ENCODE peak calls at places on chromosomes 11 and 22, in four cellular contexts. W is AG04449, U is nephron progenitor cell, P is AG10803. F is an unnamed sample.

GRCh38 chr22:38419121-38419863 is 35.7 kb downstream of the KCNJ4 start:
- DNase-seq in W (no peak), U (no peak), P (no peak), F (no peak)

GRCh38 chr11:42410251-42410956 is 901.4 kb upstream of the API5 start:
- DNase-seq in W (peak; percentile 4), U (no peak), P (no peak), F (no peak)

GRCh38 chr22:29291215-29291614 is 15.2 kb upstream of the GAS2L1 start:
- DNase-seq in U (no peak), P (no peak), W (no peak), F (no peak)

GRCh38 chr11:45110562-45110961 is 35.9 kb upstream of the PRDM11 start:
- DNase-seq in P (peak; percentile 75), U (peak; percentile 51), W (no peak), F (peak; percentile 43)

GRCh38 chr11:100827934-100828661 is 141.0 kb downstream of the ARHGAP42 start:
- DNase-seq in W (peak; percentile 9), U (peak; percentile 10), P (no peak), F (no peak)

GRCh38 chr11:67606150-67606476 is 623 bp upstream of the NDUFV1 start:
- DNase-seq in U (no peak), W (no peak), P (peak; percentile 35), F (no peak)

GRCh38 chr11:115377882-115378296 is 126.3 kb downstream of the CADM1 start:
- DNase-seq in P (no peak), U (no peak), W (no peak), F (no peak)

GRCh38 chr22:50297510-50298265 is 9.8 kb downstream of the PLXNB2 start:
- DNase-seq in P (no peak), W (no peak), U (no peak), F (no peak)

GRCh38 chr22:26570864-26571525 is 18.9 kb downstream of the TPST2 start:
- DNase-seq in P (no peak), U (no peak), W (no peak), F (no peak)

GRCh38 chr11:43573873-43574272 is 106.7 kb upstream of the HSD17B12 start:
- DNase-seq in U (no peak), P (no peak), W (no peak), F (no peak)

GRCh38 chr11:115527534-115528125 is 23.4 kb upstream of the CADM1 start:
- DNase-seq in P (no peak), W (no peak), U (no peak), F (no peak)

GRCh38 chr22:29799217-29799680 is 32.1 kb downstream of the UQCR10 start:
- DNase-seq in U (no peak), W (peak; percentile 72), P (peak; percentile 99), F (peak; percentile 94)

GRCh38 chr11:33668468-33668825 is 32.2 kb downstream of the C11orf91 start:
- DNase-seq in P (no peak), U (no peak), W (no peak), F (no peak)

GRCh38 chr11:75505966-75506692 is 19.6 kb downstream of the GDPD5 start:
- DNase-seq in U (no peak), W (no peak), P (no peak), F (no peak)

GRCh38 chr11:130897262-130898182 is 18.8 kb downstream of the SNX19 start:
- DNase-seq in U (no peak), P (peak; percentile 98), W (peak; percentile 94), F (peak; percentile 93)

GRCh38 chr11:36008576-36008975 is 64.7 kb downstream of the LDLRAD3 start:
- DNase-seq in U (no peak), P (no peak), W (no peak), F (no peak)

GRCh38 chr22:35467788-35468187 is 67.8 kb downstream of the MCM5 start:
- DNase-seq in P (peak; percentile 53), U (peak; percentile 20), W (no peak), F (no peak)

GRCh38 chr11:65630215-65630614 is 7.7 kb upstream of the SIPA1 start:
- DNase-seq in U (no peak), P (no peak), W (no peak), F (no peak)

GRCh38 chr11:131534611-131535010 is 164.2 kb downstream of the NTM start:
- DNase-seq in W (no peak), P (no peak), U (no peak), F (no peak)

GRCh38 chr11:63536669-63537292 is at the start of gene PLAAT4:
- DNase-seq in W (no peak), P (peak; percentile 57), U (no peak), F (peak; percentile 30)

GRCh38 chr11:17405232-17406005 is 17.0 kb upstream of the KCNJ11 start:
- DNase-seq in W (no peak), P (peak; percentile 70), U (peak; percentile 37), F (peak; percentile 14)

GRCh38 chr22:28105988-28106387 is 186.9 kb upstream of the PITPNB start:
- DNase-seq in P (no peak), W (no peak), U (peak; percentile 11), F (no peak)

GRCh38 chr11:20551096-20551495 is 48.3 kb upstream of the SLC6A5 start:
- DNase-seq in U (no peak), P (no peak), W (no peak), F (no peak)

GRCh38 chr22:24535348-24535747 is 19.6 kb downstream of the GUCD1 start:
- DNase-seq in W (no peak), P (no peak), U (no peak), F (no peak)

GRCh38 chr11:92886243-92886905 is 83.1 kb upstream of the MTNR1B start:
- DNase-seq in U (peak; percentile 57), W (peak; percentile 16), P (peak; percentile 42), F (no peak)

GRCh38 chr11:130829801-130830562 is 86.3 kb downstream of the SNX19 start:
- DNase-seq in U (no peak), W (no peak), P (peak; percentile 47), F (no peak)

GRCh38 chr11:438101-438844 is 3.5 kb downstream of the ANO9 start:
- DNase-seq in W (no peak), P (no peak), U (no peak), F (no peak)

GRCh38 chr11:117459979-117460300 is 132.3 kb downstream of the CEP164 start:
- DNase-seq in W (no peak), U (no peak), P (no peak), F (no peak)

GRCh38 chr11:81658722-81659121 is 1074.9 kb downstream of the FAM181B start:
- DNase-seq in P (peak; percentile 9), W (no peak), U (peak; percentile 3), F (no peak)
- TF ChIP-seq CTCF in P (peak; percentile 49), W (no peak), U (peak; percentile 43), F (peak; percentile 15)

GRCh38 chr11:6474423-6474792 is 667 bp upstream of the TRIM3 start:
- DNase-seq in W (no peak), U (no peak), P (no peak), F (no peak)
- TF ChIP-seq CTCF in W (no peak), U (no peak), P (no peak), F (no peak)

GRCh38 chr11:94731921-94732601 is 36.1 kb upstream of the AMOTL1 start:
- DNase-seq in P (peak; percentile 89), U (no peak), W (no peak), F (peak; percentile 65)

GRCh38 chr11:94730153-94730552 is 38.0 kb upstream of the AMOTL1 start:
- DNase-seq in P (no peak), U (no peak), W (no peak), F (no peak)

GRCh38 chr11:94728541-94728940 is 39.6 kb upstream of the AMOTL1 start:
- DNase-seq in U (no peak), P (peak; percentile 91), W (no peak), F (no peak)

GRCh38 chr11:94727766-94728165 is 40.4 kb upstream of the AMOTL1 start:
- DNase-seq in P (no peak), U (no peak), W (no peak), F (no peak)

GRCh38 chr11:94729352-94729751 is 38.8 kb upstream of the AMOTL1 start:
- DNase-seq in W (no peak), U (no peak), P (no peak), F (no peak)
- TF ChIP-seq CTCF in W (no peak), U (no peak), P (no peak), F (no peak)

GRCh38 chr11:32188785-32189184 is 97.9 kb downstream of the RCN1 start:
- DNase-seq in P (no peak), U (no peak), W (no peak), F (no peak)
- TF ChIP-seq CTCF in P (no peak), U (no peak), W (no peak), F (no peak)

GRCh38 chr11:126510621-126511370 is 155.3 kb downstream of the ST3GAL4 start:
- DNase-seq in U (peak; percentile 30), W (no peak), P (peak; percentile 3), F (no peak)

GRCh38 chr11:126507646-126508045 is 152.2 kb downstream of the ST3GAL4 start:
- DNase-seq in P (no peak), U (no peak), W (no peak), F (no peak)

GRCh38 chr11:126502982-126503381 is 147.5 kb downstream of the ST3GAL4 start:
- DNase-seq in W (no peak), P (no peak), U (no peak), F (no peak)

GRCh38 chr11:126502159-126502558 is 146.7 kb downstream of the ST3GAL4 start:
- DNase-seq in U (no peak), P (no peak), W (no peak), F (no peak)

GRCh38 chr11:126506789-126507188 is 151.3 kb downstream of the ST3GAL4 start:
- DNase-seq in P (no peak), W (no peak), U (no peak), F (no peak)
- TF ChIP-seq CTCF in P (no peak), W (no peak), U (no peak), F (no peak)

DNA sequence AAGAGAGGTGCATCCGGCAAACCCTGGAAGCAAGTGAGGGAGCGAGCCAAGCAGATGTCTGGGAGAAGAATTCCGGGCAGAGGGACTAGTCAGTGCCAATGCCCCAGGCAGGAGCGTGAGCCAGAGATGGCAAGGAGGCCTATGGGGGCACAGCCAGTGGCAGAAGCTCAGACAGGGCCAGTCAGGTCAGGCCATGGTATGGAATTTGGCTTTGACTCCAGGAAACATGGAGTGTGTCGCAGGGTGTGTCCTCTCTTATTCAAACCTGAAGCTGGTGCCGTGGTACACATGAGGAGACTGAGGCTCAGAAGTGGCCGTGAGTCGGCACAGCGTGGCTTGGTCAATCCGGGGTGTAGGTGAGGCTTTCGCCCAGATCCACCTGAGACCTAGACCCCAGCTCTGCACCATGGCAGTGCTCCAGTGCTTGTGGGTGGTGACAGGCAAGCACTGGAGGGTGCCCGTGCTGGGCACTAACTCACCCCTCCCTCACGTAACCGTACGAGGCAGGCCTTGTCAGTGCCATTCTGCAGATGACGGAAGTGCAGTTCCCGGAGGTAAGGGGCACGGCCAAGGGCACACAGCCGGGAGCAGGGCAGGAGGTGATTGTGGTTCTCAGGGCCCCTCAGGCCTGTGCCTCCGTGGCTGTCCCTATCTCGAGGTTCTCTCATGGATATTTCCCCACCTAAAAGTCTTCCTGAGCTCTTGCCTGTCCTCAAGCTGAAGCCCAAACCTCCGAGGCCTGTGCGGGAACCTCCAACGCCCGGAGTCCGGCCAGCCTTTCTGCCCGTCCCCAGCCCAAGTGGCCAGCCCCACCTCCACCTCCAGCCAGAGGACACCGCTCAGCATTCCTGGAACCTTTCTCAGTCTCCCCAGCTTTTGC is 10.6 kb upstream of the SPI1 start:
- DNase-seq in U (no peak), P (no peak), W (no peak), F (no peak)
- TF ChIP-seq CTCF in U (no peak), P (no peak), W (no peak), F (no peak)

DNA sequence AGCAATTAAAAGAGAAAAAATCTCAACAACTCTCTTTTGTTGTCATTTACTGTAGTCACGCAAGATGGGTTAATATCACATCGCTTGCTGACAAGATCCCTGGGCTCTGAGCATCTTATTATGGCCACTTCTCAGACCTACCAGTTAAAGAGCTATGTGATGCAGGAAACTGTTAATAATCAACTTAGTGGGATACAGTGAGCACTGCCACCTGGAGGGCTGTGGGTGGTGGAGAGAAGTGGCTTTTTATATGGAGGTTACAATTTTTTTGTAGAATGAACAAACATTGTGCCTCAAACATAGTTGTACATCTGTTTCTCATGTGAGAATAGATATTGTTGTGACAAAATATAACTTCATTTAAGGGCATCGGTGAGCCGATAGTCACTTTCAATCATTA is 181.0 kb downstream of the TENM4 start:
- DNase-seq in U (no peak), W (no peak), P (no peak), F (no peak)
- TF ChIP-seq CTCF in U (no peak), W (peak; percentile 12), P (peak; percentile 20), F (peak; percentile 22)